ENCODE peak calls at places on chromosomes 11 and 22, in nine cellular contexts. P is AG04450, K is colonic mucosa, A is dorsolateral prefrontal cortex, E is adrenal gland, J is A549, H is OCI-LY7, D is fibroblast of villous mesenchyme, M is uterus. T is an unnamed sample.

GRCh38 chr11:34242037-34242625 is 115.7 kb downstream of the ABTB2 start:
- DNase-seq in P (no peak), K (no peak), A (no peak), E (no peak), J (peak; percentile 65), H (no peak), D (peak; percentile 78), M (no peak), T (no peak)

GRCh38 chr11:99229544-99229943 is 208.8 kb downstream of the CNTN5 start:
- DNase-seq in P (no peak), K (no peak), A (no peak), E (no peak), J (no peak), H (no peak), D (no peak), M (no peak), T (no peak)

GRCh38 chr22:37655252-37655563 is 3.3 kb upstream of the PDXP start:
- DNase-seq in P (no peak), K (no peak), A (no peak), E (no peak), J (no peak), H (no peak), D (no peak), M (no peak), T (no peak)

GRCh38 chr11:108498046-108498815 is at the start of gene POGLUT3:
- DNase-seq in P (no peak), K (peak; percentile 53), A (peak; percentile 73), E (peak; percentile 59), J (peak; percentile 29), H (no peak), D (peak; percentile 54), M (peak; percentile 65), T (peak; percentile 70)

GRCh38 chr11:126034026-126034822 is 28.4 kb downstream of the CDON start:
- DNase-seq in P (no peak), K (no peak), A (no peak), E (no peak), J (no peak), H (no peak), D (no peak), M (no peak), T (no peak)

GRCh38 chr11:35158371-35159081 is 19.6 kb downstream of the CD44 start:
- DNase-seq in P (no peak), K (peak; percentile 61), A (no peak), E (no peak), J (no peak), H (no peak), D (peak; percentile 85), M (peak; percentile 46), T (peak; percentile 55)

GRCh38 chr11:102306048-102306575 is 11.2 kb upstream of the BIRC3 start:
- DNase-seq in P (no peak), K (peak; percentile 76), A (no peak), E (no peak), J (peak; percentile 86), H (no peak), D (no peak), M (no peak), T (peak; percentile 85)

GRCh38 chr22:46761539-46762237 is 762 bp upstream of the TBC1D22A start:
- DNase-seq in P (no peak), K (no peak), A (no peak), E (no peak), J (no peak), H (peak; percentile 37), D (no peak), M (no peak), T (no peak)

GRCh38 chr22:42203609-42204008 is 66.8 kb downstream of the TCF20 start:
- DNase-seq in P (no peak), K (no peak), A (no peak), E (no peak), J (no peak), H (no peak), D (no peak), M (no peak), T (no peak)

GRCh38 chr11:1931326-1931725 is 11.8 kb downstream of the TNNT3 start:
- DNase-seq in P (no peak), K (no peak), A (peak; percentile 41), E (no peak), J (no peak), H (no peak), D (peak; percentile 22), M (peak; percentile 64), T (no peak)

GRCh38 chr11:13268791-13269190 is 8.8 kb upstream of the BMAL1 start:
- DNase-seq in P (no peak), K (no peak), A (no peak), E (no peak), J (no peak), H (no peak), D (no peak), M (no peak), T (no peak)

GRCh38 chr11:28696591-28696990 is 588.4 kb downstream of the METTL15 start:
- DNase-seq in P (no peak), K (no peak), A (no peak), E (no peak), J (no peak), H (no peak), D (peak; percentile 47), M (no peak), T (no peak)

DNA sequence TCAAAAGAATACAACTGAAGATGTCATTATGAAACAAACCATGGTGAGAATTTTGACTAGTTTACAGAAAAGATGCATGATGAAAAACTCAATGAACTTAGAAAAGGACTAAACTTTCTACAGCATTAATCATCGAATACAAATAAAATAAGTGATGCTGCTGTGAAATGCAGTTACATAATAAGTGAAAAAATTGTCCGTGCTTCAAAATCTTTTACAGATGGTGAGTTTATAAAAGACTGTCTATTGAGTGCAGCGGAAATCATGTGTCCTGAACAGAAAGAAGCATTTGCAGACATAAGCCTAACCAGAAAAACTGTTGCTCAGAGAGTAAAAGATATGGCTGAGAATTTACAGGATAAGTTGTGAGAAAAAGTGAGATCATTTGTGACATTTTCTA is 33.8 kb downstream of the NEAT1 start:
- DNase-seq in P (no peak), K (no peak), A (no peak), E (no peak), J (no peak), H (no peak), D (peak; percentile 31), M (no peak), T (no peak)
- H3K4me3 ChIP-seq in P (no peak overlapping the region), K (no peak overlapping the region), A (no peak overlapping the region), E (no peak overlapping the region), J (no peak overlapping the region), H (peak overlapping the region; percentile 78), D (no peak overlapping the region), M (no peak overlapping the region), T (no peak overlapping the region)

GRCh38 chr11:57345555-57346151 is 7.5 kb downstream of the P2RX3 start:
- DNase-seq in P (no peak), K (peak; percentile 86), A (peak; percentile 73), E (peak; percentile 70), J (peak; percentile 81), H (peak; percentile 77), D (peak; percentile 65), M (peak; percentile 60), T (no peak)
- TF ChIP-seq CTCF in P (peak; percentile 65), K (peak; percentile 80), A (peak; percentile 82), E (peak; percentile 50), J (peak; percentile 91), H (peak; percentile 84), D (peak; percentile 66), M (peak; percentile 63), T (peak; percentile 68)

GRCh38 chr22:45280583-45280972 is 4.2 kb upstream of the UPK3A start:
- DNase-seq in P (no peak), K (no peak), A (no peak), E (no peak), J (no peak), H (no peak), D (no peak), M (no peak), T (no peak)

GRCh38 chr22:45278125-45278524 is 6.6 kb upstream of the UPK3A start:
- DNase-seq in P (no peak), K (no peak), A (no peak), E (no peak), J (no peak), H (no peak), D (no peak), M (no peak), T (no peak)

GRCh38 chr22:45276507-45276906 is 8.2 kb upstream of the UPK3A start:
- DNase-seq in P (no peak), K (no peak), A (no peak), E (no peak), J (no peak), H (no peak), D (no peak), M (no peak), T (no peak)

GRCh38 chr22:45284705-45285305 is at the start of gene UPK3A:
- DNase-seq in P (no peak), K (peak; percentile 87), A (peak; percentile 69), E (peak; percentile 67), J (no peak), H (no peak), D (no peak), M (peak; percentile 48), T (peak; percentile 90)

DNA sequence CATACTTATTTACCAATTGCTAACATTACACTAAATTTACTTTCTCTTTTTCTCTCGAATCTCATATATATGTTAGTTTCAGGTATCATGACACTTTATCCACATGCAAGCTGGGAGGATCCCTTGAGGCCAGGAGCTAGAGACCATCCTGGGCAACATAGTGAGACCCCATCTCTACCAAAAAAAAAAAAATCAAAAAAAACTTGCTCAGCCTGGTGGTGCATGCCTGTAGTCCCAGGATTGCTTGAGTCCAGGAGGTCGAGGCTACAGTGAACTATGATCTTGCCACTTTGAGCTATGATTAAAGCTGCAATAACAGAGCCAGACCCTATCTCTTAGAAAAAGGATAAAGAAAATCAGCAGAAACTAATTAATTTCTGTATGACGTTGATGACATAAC is 3.8 kb upstream of the UPK3A start:
- DNase-seq in P (no peak), K (no peak), A (no peak), E (no peak), J (no peak), H (no peak), D (no peak), M (no peak), T (no peak)
- H3K4me3 ChIP-seq in P (no peak overlapping the region), K (no peak overlapping the region), A (no peak overlapping the region), E (no peak overlapping the region), J (no peak overlapping the region), H (no peak overlapping the region), D (no peak overlapping the region), M (no peak overlapping the region), T (no peak overlapping the region)

GRCh38 chr11:79054636-79055035 is 386.2 kb downstream of the TENM4 start:
- DNase-seq in P (peak; percentile 37), K (no peak), A (no peak), E (no peak), J (no peak), H (no peak), D (no peak), M (no peak), T (no peak)

GRCh38 chr11:79049627-79050238 is 391.1 kb downstream of the TENM4 start:
- DNase-seq in P (no peak), K (no peak), A (no peak), E (no peak), J (no peak), H (no peak), D (no peak), M (no peak), T (no peak)

GRCh38 chr11:79050784-79051183 is 390.0 kb downstream of the TENM4 start:
- DNase-seq in P (peak; percentile 90), K (no peak), A (no peak), E (no peak), J (no peak), H (no peak), D (no peak), M (no peak), T (no peak)

GRCh38 chr11:79055866-79056632 is 384.8 kb downstream of the TENM4 start:
- DNase-seq in P (no peak), K (no peak), A (no peak), E (no peak), J (no peak), H (no peak), D (peak; percentile 19), M (peak; percentile 44), T (no peak)

GRCh38 chr11:79052539-79052938 is 388.3 kb downstream of the TENM4 start:
- DNase-seq in P (no peak), K (no peak), A (no peak), E (no peak), J (no peak), H (no peak), D (no peak), M (no peak), T (no peak)
- TF ChIP-seq CTCF in P (peak; percentile 29), K (no peak), A (peak; percentile 62), E (no peak), J (no peak), H (no peak), D (no peak), M (no peak), T (no peak)

T was measured in mucosa of descending colon.